ENCODE peak calls at places on chromosomes 13 and 19, in six cellular contexts. One of them, this sample, is unnamed. For H3K27me3, the result is how much of the 10 kb centered on the place peaks cover.

GRCh38 chr19:31548941-31549340 is 199.7 kb upstream of the TSHZ3 start:
- DNase-seq in thoracic aorta: no peak
- DNase-seq in tibial artery: no peak
- DNase-seq in brain microvascular endothelial cell: peak
- DNase-seq in stomach: no peak
- DNase-seq in body of pancreas: peak
- DNase-seq in this sample: no peak

GRCh38 chr19:43207991-43208390 is 2.6 kb upstream of the PSG4 start:
- DNase-seq in brain microvascular endothelial cell: no peak
- DNase-seq in body of pancreas: no peak
- DNase-seq in thoracic aorta: no peak
- DNase-seq in stomach: no peak
- DNase-seq in tibial artery: no peak
- DNase-seq in this sample: no peak

GRCh38 chr13:25733696-25734435 is 317.9 kb downstream of the SHISA2 start:
- DNase-seq in thoracic aorta: no peak
- DNase-seq in tibial artery: no peak
- DNase-seq in brain microvascular endothelial cell: no peak
- DNase-seq in body of pancreas: no peak
- DNase-seq in stomach: no peak
- DNase-seq in this sample: no peak

GRCh38 chr19:36213793-36214387 is 575 bp downstream of the ZNF565 start:
- DNase-seq in tibial artery: no peak
- DNase-seq in thoracic aorta: peak
- DNase-seq in stomach: no peak
- DNase-seq in brain microvascular endothelial cell: peak
- DNase-seq in body of pancreas: peak
- DNase-seq in this sample: peak

GRCh38 chr19:45947926-45948325 is 25.7 kb downstream of the NOVA2 start:
- DNase-seq in tibial artery: no peak
- DNase-seq in brain microvascular endothelial cell: no peak
- DNase-seq in thoracic aorta: no peak
- DNase-seq in stomach: no peak
- DNase-seq in body of pancreas: no peak
- DNase-seq in this sample: no peak

GRCh38 chr13:110232756-110233155 is 74.2 kb downstream of the COL4A1 start:
- DNase-seq in stomach: no peak
- DNase-seq in tibial artery: peak
- DNase-seq in thoracic aorta: no peak
- DNase-seq in body of pancreas: no peak
- DNase-seq in brain microvascular endothelial cell: no peak
- DNase-seq in this sample: no peak

GRCh38 chr13:39385154-39385553 is 217.8 kb downstream of the LHFPL6 start:
- DNase-seq in stomach: no peak
- DNase-seq in tibial artery: no peak
- DNase-seq in thoracic aorta: no peak
- DNase-seq in brain microvascular endothelial cell: no peak
- DNase-seq in body of pancreas: no peak
- DNase-seq in this sample: no peak

GRCh38 chr19:49704888-49705642 is 14.1 kb downstream of the CPT1C start:
- DNase-seq in stomach: no peak
- DNase-seq in thoracic aorta: no peak
- DNase-seq in brain microvascular endothelial cell: no peak
- DNase-seq in tibial artery: no peak
- DNase-seq in body of pancreas: no peak
- DNase-seq in this sample: no peak

GRCh38 chr19:39113199-39113598 is 12.4 kb upstream of the PAK4 start:
- DNase-seq in brain microvascular endothelial cell: no peak
- DNase-seq in body of pancreas: no peak
- DNase-seq in stomach: no peak
- DNase-seq in thoracic aorta: no peak
- DNase-seq in tibial artery: no peak
- DNase-seq in this sample: no peak

GRCh38 chr13:113489549-113490495 is 689 bp downstream of the DCUN1D2 start:
- DNase-seq in body of pancreas: no peak
- DNase-seq in stomach: peak
- DNase-seq in thoracic aorta: no peak
- DNase-seq in tibial artery: peak
- DNase-seq in brain microvascular endothelial cell: peak
- DNase-seq in this sample: no peak

GRCh38 chr13:23790591-23791170 is 98.5 kb downstream of the MIPEP start:
- DNase-seq in brain microvascular endothelial cell: peak
- DNase-seq in body of pancreas: no peak
- DNase-seq in thoracic aorta: no peak
- DNase-seq in stomach: no peak
- DNase-seq in tibial artery: no peak
- DNase-seq in this sample: no peak

GRCh38 chr13:20161275-20161950 is 561 bp upstream of the GJA3 start:
- DNase-seq in tibial artery: no peak
- DNase-seq in stomach: no peak
- DNase-seq in thoracic aorta: no peak
- DNase-seq in body of pancreas: no peak
- DNase-seq in brain microvascular endothelial cell: no peak
- DNase-seq in this sample: no peak

GRCh38 chr13:24651718-24652345 is 28.4 kb upstream of the ATP12A start:
- DNase-seq in stomach: no peak
- DNase-seq in brain microvascular endothelial cell: no peak
- DNase-seq in body of pancreas: no peak
- DNase-seq in tibial artery: no peak
- DNase-seq in thoracic aorta: no peak
- DNase-seq in this sample: no peak

GRCh38 chr19:16496613-16496983 is 404 bp downstream of the C19orf44 start:
- DNase-seq in stomach: peak
- DNase-seq in body of pancreas: no peak
- DNase-seq in tibial artery: peak
- DNase-seq in thoracic aorta: peak
- DNase-seq in brain microvascular endothelial cell: peak
- DNase-seq in this sample: no peak

GRCh38 chr19:17302391-17303166 is 646 bp downstream of the ABHD8 start:
- DNase-seq in body of pancreas: peak
- DNase-seq in tibial artery: no peak
- DNase-seq in stomach: no peak
- DNase-seq in thoracic aorta: no peak
- DNase-seq in brain microvascular endothelial cell: no peak
- DNase-seq in this sample: no peak

GRCh38 chr13:42048625-42049453 is at the start of gene DGKH:
- DNase-seq in thoracic aorta: peak
- DNase-seq in tibial artery: peak
- DNase-seq in body of pancreas: peak
- DNase-seq in brain microvascular endothelial cell: peak
- DNase-seq in stomach: peak
- DNase-seq in this sample: peak

GRCh38 chr13:41601718-41602445 is 144.5 kb downstream of the RGCC start:
- DNase-seq in brain microvascular endothelial cell: no peak
- DNase-seq in thoracic aorta: no peak
- DNase-seq in body of pancreas: no peak
- DNase-seq in stomach: no peak
- DNase-seq in tibial artery: no peak
- DNase-seq in this sample: no peak

GRCh38 chr19:38849746-38850230 is at the start of gene HNRNPL:
- DNase-seq in stomach: peak
- DNase-seq in brain microvascular endothelial cell: no peak
- DNase-seq in tibial artery: no peak
- DNase-seq in body of pancreas: no peak
- DNase-seq in thoracic aorta: no peak
- DNase-seq in this sample: no peak

GRCh38 chr13:41411536-41411935 is 45.8 kb upstream of the RGCC start:
- DNase-seq in thoracic aorta: no peak
- DNase-seq in tibial artery: no peak
- DNase-seq in body of pancreas: no peak
- DNase-seq in brain microvascular endothelial cell: peak
- DNase-seq in stomach: no peak
- DNase-seq in this sample: peak

GRCh38 chr13:41500501-41500900 is 43.2 kb downstream of the RGCC start:
- DNase-seq in brain microvascular endothelial cell: no peak
- DNase-seq in tibial artery: no peak
- DNase-seq in thoracic aorta: no peak
- DNase-seq in stomach: no peak
- DNase-seq in body of pancreas: no peak
- DNase-seq in this sample: no peak

GRCh38 chr13:36332986-36333385 is 13.2 kb downstream of the SPART start:
- DNase-seq in tibial artery: no peak
- DNase-seq in body of pancreas: no peak
- DNase-seq in stomach: no peak
- DNase-seq in brain microvascular endothelial cell: no peak
- DNase-seq in thoracic aorta: no peak
- DNase-seq in this sample: no peak

GRCh38 chr13:113754691-113755090 is 4.3 kb upstream of the TMEM255B start:
- DNase-seq in thoracic aorta: no peak
- DNase-seq in stomach: no peak
- DNase-seq in tibial artery: no peak
- DNase-seq in body of pancreas: no peak
- DNase-seq in brain microvascular endothelial cell: no peak
- DNase-seq in this sample: no peak

GRCh38 chr19:17706750-17707181 is 12.5 kb upstream of the MAP1S start:
- DNase-seq in thoracic aorta: no peak
- DNase-seq in brain microvascular endothelial cell: peak
- DNase-seq in stomach: no peak
- DNase-seq in tibial artery: no peak
- DNase-seq in body of pancreas: no peak
- DNase-seq in this sample: no peak

GRCh38 chr19:58548859-58549663 is 5.2 kb downstream of the TRIM28 start:
- DNase-seq in brain microvascular endothelial cell: no peak
- DNase-seq in stomach: no peak
- DNase-seq in thoracic aorta: no peak
- DNase-seq in body of pancreas: no peak
- DNase-seq in tibial artery: no peak
- DNase-seq in this sample: no peak

GRCh38 chr13:43786766-43787517 is at the start of gene ENOX1:
- DNase-seq in body of pancreas: peak
- DNase-seq in tibial artery: peak
- DNase-seq in brain microvascular endothelial cell: peak
- DNase-seq in thoracic aorta: no peak
- DNase-seq in stomach: peak
- DNase-seq in this sample: no peak

GRCh38 chr13:107324416-107325204 is 756.7 kb upstream of the ARGLU1 start:
- DNase-seq in brain microvascular endothelial cell: no peak
- DNase-seq in thoracic aorta: no peak
- DNase-seq in body of pancreas: no peak
- DNase-seq in stomach: no peak
- DNase-seq in tibial artery: no peak
- DNase-seq in this sample: no peak

GRCh38 chr19:45906221-45906620 is 3.8 kb upstream of the MYPOP start:
- DNase-seq in body of pancreas: no peak
- DNase-seq in stomach: no peak
- DNase-seq in thoracic aorta: no peak
- DNase-seq in brain microvascular endothelial cell: peak
- DNase-seq in tibial artery: no peak
- DNase-seq in this sample: no peak

GRCh38 chr13:34970961-34971360 is 28.9 kb downstream of the NBEA start:
- DNase-seq in thoracic aorta: no peak
- DNase-seq in brain microvascular endothelial cell: no peak
- DNase-seq in tibial artery: no peak
- DNase-seq in body of pancreas: no peak
- DNase-seq in stomach: no peak
- DNase-seq in this sample: no peak

GRCh38 chr19:41998246-41999020 is 4.4 kb upstream of the ATP1A3 start:
- DNase-seq in stomach: peak
- DNase-seq in tibial artery: no peak
- DNase-seq in thoracic aorta: no peak
- DNase-seq in brain microvascular endothelial cell: peak
- DNase-seq in body of pancreas: peak
- DNase-seq in this sample: no peak

GRCh38 chr19:4582112-4582553 is 22.6 kb upstream of the SEMA6B start:
- DNase-seq in stomach: no peak
- DNase-seq in body of pancreas: no peak
- DNase-seq in thoracic aorta: no peak
- DNase-seq in tibial artery: no peak
- DNase-seq in brain microvascular endothelial cell: no peak
- DNase-seq in this sample: no peak
- H3K27me3 ChIP-seq in stomach: half or more
- H3K27me3 ChIP-seq in body of pancreas: under half
- H3K27me3 ChIP-seq in thoracic aorta: under half
- H3K27me3 ChIP-seq in tibial artery: under half
- H3K27me3 ChIP-seq in brain microvascular endothelial cell: under half
- H3K27me3 ChIP-seq in this sample: under half

DNA sequence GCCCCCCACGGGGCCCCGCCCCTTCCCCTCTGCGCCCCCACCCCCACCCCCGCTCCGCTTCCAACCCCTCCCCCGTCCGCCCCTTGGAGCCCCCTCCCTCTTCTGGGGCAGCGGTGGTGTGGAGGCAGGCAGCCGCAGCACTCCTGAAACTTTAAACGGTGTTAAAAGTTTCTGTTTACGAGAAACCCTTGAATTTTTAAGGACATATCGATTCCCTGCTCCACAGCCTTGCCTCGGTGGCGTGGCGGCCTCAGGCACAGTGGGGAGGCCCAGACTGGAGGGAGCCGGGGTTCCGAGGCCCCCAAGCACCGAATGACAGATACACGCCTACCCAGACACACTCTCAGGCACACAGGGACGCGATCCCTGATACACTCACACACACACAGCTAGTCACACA is 4.8 kb upstream of the NFIX start:
- DNase-seq in body of pancreas: no peak
- DNase-seq in brain microvascular endothelial cell: no peak
- DNase-seq in thoracic aorta: no peak
- DNase-seq in tibial artery: no peak
- DNase-seq in stomach: no peak
- DNase-seq in this sample: no peak
- H3K27me3 ChIP-seq in body of pancreas: under half
- H3K27me3 ChIP-seq in brain microvascular endothelial cell: under half
- H3K27me3 ChIP-seq in thoracic aorta: under half
- H3K27me3 ChIP-seq in tibial artery: under half
- H3K27me3 ChIP-seq in stomach: under half
- H3K27me3 ChIP-seq in this sample: under half

GRCh38 chr13:111484129-111484925 is 163.9 kb downstream of the TEX29 start:
- DNase-seq in tibial artery: no peak
- DNase-seq in thoracic aorta: no peak
- DNase-seq in body of pancreas: no peak
- DNase-seq in brain microvascular endothelial cell: no peak
- DNase-seq in stomach: peak
- DNase-seq in this sample: no peak

GRCh38 chr13:111485491-111486250 is 165.2 kb downstream of the TEX29 start:
- DNase-seq in tibial artery: no peak
- DNase-seq in stomach: peak
- DNase-seq in body of pancreas: no peak
- DNase-seq in thoracic aorta: no peak
- DNase-seq in brain microvascular endothelial cell: no peak
- DNase-seq in this sample: no peak

GRCh38 chr13:111486331-111486730 is 165.9 kb downstream of the TEX29 start:
- DNase-seq in thoracic aorta: no peak
- DNase-seq in stomach: no peak
- DNase-seq in body of pancreas: no peak
- DNase-seq in tibial artery: peak
- DNase-seq in brain microvascular endothelial cell: no peak
- DNase-seq in this sample: no peak

GRCh38 chr13:111483621-111483987 is 163.2 kb downstream of the TEX29 start:
- DNase-seq in stomach: peak
- DNase-seq in body of pancreas: no peak
- DNase-seq in brain microvascular endothelial cell: no peak
- DNase-seq in thoracic aorta: no peak
- DNase-seq in tibial artery: no peak
- DNase-seq in this sample: no peak

GRCh38 chr13:111484959-111485358 is 164.5 kb downstream of the TEX29 start:
- DNase-seq in body of pancreas: no peak
- DNase-seq in thoracic aorta: no peak
- DNase-seq in tibial artery: no peak
- DNase-seq in stomach: no peak
- DNase-seq in brain microvascular endothelial cell: no peak
- DNase-seq in this sample: no peak
- H3K27me3 ChIP-seq in body of pancreas: under half
- H3K27me3 ChIP-seq in thoracic aorta: under half
- H3K27me3 ChIP-seq in tibial artery: under half
- H3K27me3 ChIP-seq in stomach: under half
- H3K27me3 ChIP-seq in brain microvascular endothelial cell: under half
- H3K27me3 ChIP-seq in this sample: under half

GRCh38 chr19:44700547-44700946 is 1.6 kb downstream of the CEACAM16 start:
- DNase-seq in body of pancreas: no peak
- DNase-seq in stomach: no peak
- DNase-seq in brain microvascular endothelial cell: no peak
- DNase-seq in thoracic aorta: no peak
- DNase-seq in tibial artery: no peak
- DNase-seq in this sample: no peak
- H3K27me3 ChIP-seq in body of pancreas: under half
- H3K27me3 ChIP-seq in stomach: under half
- H3K27me3 ChIP-seq in brain microvascular endothelial cell: under half
- H3K27me3 ChIP-seq in thoracic aorta: under half
- H3K27me3 ChIP-seq in tibial artery: under half
- H3K27me3 ChIP-seq in this sample: under half